ENCODE peak calls at places on chromosomes 7 and 10, in eight cellular contexts. One of them, this sample, is unnamed.

GRCh38 chr10:107415446-107415845 is 250.9 kb upstream of the SORCS1 start:
- DNase-seq in HCT116: no peak
- DNase-seq in ovary: no peak
- DNase-seq in sigmoid colon: no peak
- DNase-seq in A549: no peak
- DNase-seq in spleen: no peak
- DNase-seq in upper lobe of left lung: no peak
- DNase-seq in endothelial cell of umbilical vein: no peak
- DNase-seq in this sample: no peak

GRCh38 chr7:118352854-118353453 is 128.4 kb downstream of the ANKRD7 start:
- DNase-seq in spleen: no peak
- DNase-seq in upper lobe of left lung: no peak
- DNase-seq in HCT116: peak; percentile 52
- DNase-seq in A549: no peak
- DNase-seq in ovary: no peak
- DNase-seq in sigmoid colon: no peak
- DNase-seq in endothelial cell of umbilical vein: no peak
- DNase-seq in this sample: no peak

GRCh38 chr10:24174014-24174413 is 34.9 kb upstream of the KIAA1217 start:
- DNase-seq in A549: no peak
- DNase-seq in HCT116: no peak
- DNase-seq in sigmoid colon: no peak
- DNase-seq in upper lobe of left lung: no peak
- DNase-seq in ovary: no peak
- DNase-seq in spleen: no peak
- DNase-seq in endothelial cell of umbilical vein: no peak
- DNase-seq in this sample: no peak

GRCh38 chr10:11515596-11516418 is 95.6 kb downstream of the USP6NL start:
- DNase-seq in ovary: no peak
- DNase-seq in sigmoid colon: no peak
- DNase-seq in HCT116: peak; percentile 54
- DNase-seq in A549: peak; percentile 28
- DNase-seq in upper lobe of left lung: no peak
- DNase-seq in spleen: no peak
- DNase-seq in endothelial cell of umbilical vein: peak; percentile 70
- DNase-seq in this sample: peak; percentile 27

GRCh38 chr10:23871211-23871610 is 337.7 kb upstream of the KIAA1217 start:
- DNase-seq in endothelial cell of umbilical vein: no peak
- DNase-seq in upper lobe of left lung: no peak
- DNase-seq in sigmoid colon: no peak
- DNase-seq in A549: no peak
- DNase-seq in ovary: no peak
- DNase-seq in spleen: no peak
- DNase-seq in HCT116: no peak
- DNase-seq in this sample: no peak

GRCh38 chr10:29392376-29393021 is 103.6 kb downstream of the LYZL1 start:
- DNase-seq in HCT116: no peak
- DNase-seq in ovary: no peak
- DNase-seq in upper lobe of left lung: no peak
- DNase-seq in A549: peak; percentile 47
- DNase-seq in endothelial cell of umbilical vein: peak; percentile 47
- DNase-seq in spleen: no peak
- DNase-seq in sigmoid colon: no peak
- DNase-seq in this sample: peak; percentile 38

GRCh38 chr7:128352138-128352537 is 8.4 kb upstream of the RBM28 start:
- DNase-seq in endothelial cell of umbilical vein: peak; percentile 72
- DNase-seq in sigmoid colon: peak; percentile 78
- DNase-seq in ovary: peak; percentile 74
- DNase-seq in upper lobe of left lung: peak; percentile 92
- DNase-seq in HCT116: no peak
- DNase-seq in A549: no peak
- DNase-seq in spleen: peak; percentile 85
- DNase-seq in this sample: peak; percentile 33

GRCh38 chr7:158270856-158271413 is 316.7 kb downstream of the PTPRN2 start:
- DNase-seq in upper lobe of left lung: no peak
- DNase-seq in ovary: no peak
- DNase-seq in HCT116: no peak
- DNase-seq in spleen: peak; percentile 62
- DNase-seq in A549: no peak
- DNase-seq in sigmoid colon: peak; percentile 55
- DNase-seq in endothelial cell of umbilical vein: no peak
- DNase-seq in this sample: no peak

GRCh38 chr7:45579386-45579785 is 5.2 kb downstream of the ADCY1 start:
- DNase-seq in HCT116: no peak
- DNase-seq in upper lobe of left lung: peak; percentile 44
- DNase-seq in endothelial cell of umbilical vein: no peak
- DNase-seq in A549: no peak
- DNase-seq in ovary: no peak
- DNase-seq in sigmoid colon: peak; percentile 58
- DNase-seq in spleen: peak; percentile 57
- DNase-seq in this sample: no peak

GRCh38 chr7:29190349-29191045 is 4.1 kb upstream of the CHN2 start:
- DNase-seq in ovary: no peak
- DNase-seq in spleen: no peak
- DNase-seq in HCT116: no peak
- DNase-seq in endothelial cell of umbilical vein: no peak
- DNase-seq in upper lobe of left lung: no peak
- DNase-seq in sigmoid colon: no peak
- DNase-seq in A549: no peak
- DNase-seq in this sample: no peak
- H3K4me3 ChIP-seq in ovary: no peak overlapping the region
- H3K4me3 ChIP-seq in spleen: no peak overlapping the region
- H3K4me3 ChIP-seq in HCT116: no peak overlapping the region
- H3K4me3 ChIP-seq in endothelial cell of umbilical vein: no peak overlapping the region
- H3K4me3 ChIP-seq in upper lobe of left lung: no peak overlapping the region
- H3K4me3 ChIP-seq in sigmoid colon: no peak overlapping the region
- H3K4me3 ChIP-seq in A549: no peak overlapping the region
- H3K4me3 ChIP-seq in this sample: no peak overlapping the region

GRCh38 chr10:43396061-43396927 is 12.7 kb downstream of the HNRNPF start:
- DNase-seq in endothelial cell of umbilical vein: peak; percentile 67
- DNase-seq in HCT116: no peak
- DNase-seq in sigmoid colon: peak; percentile 91
- DNase-seq in A549: peak; percentile 78
- DNase-seq in spleen: peak; percentile 95
- DNase-seq in ovary: peak; percentile 88
- DNase-seq in upper lobe of left lung: peak; percentile 96
- DNase-seq in this sample: peak; percentile 73
- TF ChIP-seq POLR2A in endothelial cell of umbilical vein: peak; percentile 9
- TF ChIP-seq POLR2A in HCT116: no peak
- TF ChIP-seq POLR2A in sigmoid colon: no peak
- TF ChIP-seq POLR2A in A549: peak; percentile 50
- TF ChIP-seq POLR2A in spleen: no peak
- TF ChIP-seq POLR2A in ovary: no peak
- TF ChIP-seq POLR2A in upper lobe of left lung: peak; percentile 42
- TF ChIP-seq POLR2A in this sample: no peak

DNA sequence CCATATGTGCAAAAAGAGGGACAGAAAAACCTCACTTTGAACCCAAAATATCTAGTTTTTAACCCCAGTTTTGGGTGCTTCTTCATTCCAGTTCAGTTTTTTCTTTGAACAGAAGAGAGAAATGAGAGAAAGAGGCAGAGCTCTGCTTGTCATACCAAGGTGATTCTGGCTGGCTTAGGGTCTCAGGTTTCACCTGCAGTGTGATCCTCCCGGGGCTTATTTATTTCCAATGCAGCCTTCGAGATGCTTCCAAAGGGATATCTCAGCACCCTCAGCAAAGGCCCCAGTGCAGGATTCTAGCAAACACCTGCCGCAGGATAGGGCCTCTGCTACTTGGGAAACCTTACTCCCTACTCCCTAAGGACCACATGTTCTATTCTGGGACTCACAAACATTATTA is 131.3 kb downstream of the WDR11 start:
- DNase-seq in upper lobe of left lung: no peak
- DNase-seq in sigmoid colon: no peak
- DNase-seq in A549: no peak
- DNase-seq in ovary: no peak
- DNase-seq in HCT116: no peak
- DNase-seq in endothelial cell of umbilical vein: no peak
- DNase-seq in spleen: no peak
- DNase-seq in this sample: no peak
- H3K4me1 ChIP-seq in upper lobe of left lung: peaks cover 14% of the 10 kb centered on the region
- H3K4me1 ChIP-seq in sigmoid colon: no peaks in the 10 kb centered on the region
- H3K4me1 ChIP-seq in A549: peaks cover 7% of the 10 kb centered on the region
- H3K4me1 ChIP-seq in ovary: peaks cover 5% of the 10 kb centered on the region
- H3K4me1 ChIP-seq in HCT116: peaks cover 7% of the 10 kb centered on the region
- H3K4me1 ChIP-seq in endothelial cell of umbilical vein: no peaks in the 10 kb centered on the region
- H3K4me1 ChIP-seq in spleen: peaks cover 5% of the 10 kb centered on the region
- H3K4me1 ChIP-seq in this sample: no peaks in the 10 kb centered on the region

GRCh38 chr10:100008142-100008522 is 1.6 kb downstream of the DNMBP start:
- DNase-seq in HCT116: no peak
- DNase-seq in sigmoid colon: peak; percentile 66
- DNase-seq in endothelial cell of umbilical vein: peak; percentile 63
- DNase-seq in A549: no peak
- DNase-seq in upper lobe of left lung: no peak
- DNase-seq in spleen: no peak
- DNase-seq in ovary: no peak
- DNase-seq in this sample: no peak

GRCh38 chr10:100007239-100008141 is 2.3 kb downstream of the DNMBP start:
- DNase-seq in spleen: no peak
- DNase-seq in ovary: no peak
- DNase-seq in sigmoid colon: peak; percentile 45
- DNase-seq in A549: no peak
- DNase-seq in upper lobe of left lung: no peak
- DNase-seq in HCT116: no peak
- DNase-seq in endothelial cell of umbilical vein: peak; percentile 56
- DNase-seq in this sample: no peak

GRCh38 chr10:100008708-100009282 is 952 bp downstream of the DNMBP start:
- DNase-seq in A549: no peak
- DNase-seq in ovary: no peak
- DNase-seq in upper lobe of left lung: no peak
- DNase-seq in spleen: no peak
- DNase-seq in endothelial cell of umbilical vein: peak; percentile 57
- DNase-seq in HCT116: no peak
- DNase-seq in sigmoid colon: peak; percentile 2
- DNase-seq in this sample: no peak

GRCh38 chr10:100006241-100006886 is 3.4 kb downstream of the DNMBP start:
- DNase-seq in endothelial cell of umbilical vein: peak; percentile 93
- DNase-seq in upper lobe of left lung: no peak
- DNase-seq in ovary: no peak
- DNase-seq in sigmoid colon: peak; percentile 63
- DNase-seq in A549: peak; percentile 85
- DNase-seq in spleen: no peak
- DNase-seq in HCT116: peak; percentile 96
- DNase-seq in this sample: peak; percentile 28

DNA sequence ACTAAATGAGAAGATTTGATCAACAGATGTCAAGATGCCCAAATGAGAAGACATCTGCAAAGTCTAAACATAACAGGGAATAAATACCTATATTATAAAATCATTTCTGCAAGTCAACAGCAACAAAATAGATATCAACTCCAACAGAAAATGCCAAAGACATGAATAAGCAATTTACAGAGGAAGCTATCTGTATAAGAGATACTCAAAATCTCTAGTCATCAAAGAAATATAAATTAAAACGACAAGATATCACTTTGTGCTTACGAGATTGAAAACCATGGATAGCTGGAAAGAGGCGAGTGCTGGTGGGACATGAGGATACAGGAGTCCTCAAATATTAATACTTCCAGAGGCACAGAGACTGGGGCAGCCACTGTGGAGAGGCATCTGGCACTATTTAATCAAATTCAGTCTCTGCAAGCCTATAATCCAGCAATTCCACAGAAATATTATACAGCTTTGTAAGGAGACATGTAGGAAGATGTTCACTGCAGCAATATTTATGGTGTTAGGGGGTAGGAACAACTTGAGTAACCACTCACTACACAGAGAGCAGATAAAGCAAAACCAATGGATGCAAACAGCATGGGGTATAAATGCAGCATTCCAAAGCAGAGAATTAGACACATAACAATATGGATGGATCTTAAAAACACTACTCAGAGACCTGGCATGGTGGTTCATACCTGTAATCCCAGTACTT is 4.8 kb downstream of the DNMBP start:
- DNase-seq in sigmoid colon: no peak
- DNase-seq in endothelial cell of umbilical vein: peak; percentile 38
- DNase-seq in ovary: no peak
- DNase-seq in upper lobe of left lung: no peak
- DNase-seq in A549: no peak
- DNase-seq in HCT116: no peak
- DNase-seq in spleen: no peak
- DNase-seq in this sample: no peak
- H3K4me3 ChIP-seq in sigmoid colon: no peak overlapping the region
- H3K4me3 ChIP-seq in endothelial cell of umbilical vein: no peak overlapping the region
- H3K4me3 ChIP-seq in ovary: no peak overlapping the region
- H3K4me3 ChIP-seq in upper lobe of left lung: no peak overlapping the region
- H3K4me3 ChIP-seq in A549: peak overlapping the region; percentile 23
- H3K4me3 ChIP-seq in HCT116: peak overlapping the region; percentile 78
- H3K4me3 ChIP-seq in spleen: no peak overlapping the region
- H3K4me3 ChIP-seq in this sample: no peak overlapping the region

DNA sequence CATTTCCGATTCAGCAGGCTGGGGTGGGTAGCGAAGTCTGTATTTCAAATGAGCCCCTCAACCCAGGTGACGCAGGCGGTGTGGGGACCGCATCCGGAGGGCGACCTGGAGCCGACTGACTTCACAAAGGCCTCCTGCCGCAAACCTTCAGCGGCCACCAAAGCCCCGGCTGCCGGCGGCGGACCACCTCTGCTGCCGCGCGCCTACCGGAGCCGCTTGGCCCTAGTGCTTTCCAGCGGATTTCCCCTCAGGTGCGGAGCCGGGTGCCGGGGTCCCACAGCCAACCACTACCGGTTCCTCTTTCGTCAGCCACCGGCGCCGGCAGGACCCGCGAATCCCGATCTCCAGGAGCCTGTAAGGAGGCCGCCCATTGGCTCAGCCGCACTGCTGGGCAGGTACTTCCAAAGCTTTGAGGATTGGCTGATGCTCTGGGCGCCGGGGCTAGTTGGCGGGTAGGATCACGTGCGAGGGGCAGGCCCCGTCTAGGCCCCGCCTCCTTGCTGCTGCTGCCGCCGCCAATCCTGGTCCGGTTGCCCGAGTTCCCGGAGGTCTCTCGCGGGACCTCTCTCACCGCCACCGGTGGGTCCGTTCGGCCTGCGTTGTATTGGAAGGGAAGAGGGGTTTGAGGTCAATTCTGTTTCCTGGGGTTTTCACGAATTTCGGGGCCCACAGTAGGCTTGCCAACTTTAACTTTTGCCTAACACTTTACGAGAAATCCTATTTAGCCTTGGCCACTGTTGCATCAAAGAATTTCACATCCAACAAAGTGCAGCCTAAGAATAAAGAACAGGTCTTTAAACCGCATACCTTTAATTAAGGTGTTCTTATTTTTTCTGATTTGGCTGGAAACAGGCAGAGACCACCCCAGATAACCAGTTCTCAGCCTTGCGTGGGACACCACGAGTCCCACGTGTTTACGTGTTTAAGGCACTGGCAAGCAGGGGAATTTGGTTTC is at the start of gene GSTO2:
- DNase-seq in ovary: peak; percentile 99
- DNase-seq in sigmoid colon: peak; percentile 100
- DNase-seq in endothelial cell of umbilical vein: peak; percentile 98
- DNase-seq in HCT116: peak; percentile 99
- DNase-seq in A549: peak; percentile 100
- DNase-seq in upper lobe of left lung: peak; percentile 98
- DNase-seq in spleen: peak; percentile 100
- DNase-seq in this sample: peak; percentile 99
- TF ChIP-seq POLR2A in ovary: peak; percentile 85
- TF ChIP-seq POLR2A in sigmoid colon: peak; percentile 80
- TF ChIP-seq POLR2A in endothelial cell of umbilical vein: peak; percentile 82
- TF ChIP-seq POLR2A in HCT116: peak; percentile 94
- TF ChIP-seq POLR2A in A549: peak; percentile 83
- TF ChIP-seq POLR2A in upper lobe of left lung: peak; percentile 80
- TF ChIP-seq POLR2A in spleen: peak; percentile 75
- TF ChIP-seq POLR2A in this sample: peak; percentile 77

GRCh38 chr10:132462463-132463332 is 65.7 kb downstream of the PWWP2B start:
- DNase-seq in upper lobe of left lung: peak; percentile 82
- DNase-seq in HCT116: no peak
- DNase-seq in spleen: peak; percentile 70
- DNase-seq in ovary: no peak
- DNase-seq in sigmoid colon: no peak
- DNase-seq in endothelial cell of umbilical vein: no peak
- DNase-seq in A549: no peak
- DNase-seq in this sample: no peak
- H3K4me1 ChIP-seq in upper lobe of left lung: peaks cover 21% of the 10 kb centered on the region
- H3K4me1 ChIP-seq in HCT116: no peaks in the 10 kb centered on the region
- H3K4me1 ChIP-seq in spleen: peaks cover 7% of the 10 kb centered on the region
- H3K4me1 ChIP-seq in ovary: peaks cover 25% of the 10 kb centered on the region
- H3K4me1 ChIP-seq in sigmoid colon: no peaks in the 10 kb centered on the region
- H3K4me1 ChIP-seq in endothelial cell of umbilical vein: no peaks in the 10 kb centered on the region
- H3K4me1 ChIP-seq in A549: peaks cover 22% of the 10 kb centered on the region
- H3K4me1 ChIP-seq in this sample: peaks cover 44% of the 10 kb centered on the region